ENCODE peak calls at places on chromosomes 11 and 22, in six cellular contexts. One of them, this sample, is unnamed.

GRCh38 chr22:17862646-17863181 is 88.4 kb upstream of the BID start:
- DNase-seq in GM20000: no peak
- DNase-seq in retinal pigment epithelial cell: no peak
- DNase-seq in HFF-Myc: no peak
- DNase-seq in gastrocnemius medialis: no peak
- DNase-seq in psoas muscle: no peak
- DNase-seq in this sample: no peak

GRCh38 chr11:94895451-94895850 is 77.9 kb downstream of the CWC15 start:
- DNase-seq in GM20000: no peak
- DNase-seq in retinal pigment epithelial cell: no peak
- DNase-seq in HFF-Myc: no peak
- DNase-seq in gastrocnemius medialis: no peak
- DNase-seq in psoas muscle: no peak
- DNase-seq in this sample: peak; percentile 74

GRCh38 chr11:44327730-44328691 is 18.1 kb upstream of the ALX4 start:
- DNase-seq in GM20000: no peak
- DNase-seq in retinal pigment epithelial cell: no peak
- DNase-seq in HFF-Myc: no peak
- DNase-seq in gastrocnemius medialis: no peak
- DNase-seq in psoas muscle: no peak
- DNase-seq in this sample: no peak

GRCh38 chr22:32533265-32534068 is 58.9 kb downstream of the FBXO7 start:
- DNase-seq in GM20000: no peak
- DNase-seq in retinal pigment epithelial cell: no peak
- DNase-seq in HFF-Myc: no peak
- DNase-seq in gastrocnemius medialis: no peak
- DNase-seq in psoas muscle: no peak
- DNase-seq in this sample: no peak

GRCh38 chr11:84384637-84385227 is 1098.6 kb upstream of the CCDC90B start:
- DNase-seq in GM20000: peak; percentile 23
- DNase-seq in retinal pigment epithelial cell: no peak
- DNase-seq in HFF-Myc: peak; percentile 10
- DNase-seq in gastrocnemius medialis: peak; percentile 14
- DNase-seq in psoas muscle: peak; percentile 16
- DNase-seq in this sample: peak; percentile 4

GRCh38 chr11:66082936-66083698 is 13.0 kb downstream of the PACS1 start:
- DNase-seq in GM20000: no peak
- DNase-seq in retinal pigment epithelial cell: no peak
- DNase-seq in HFF-Myc: no peak
- DNase-seq in gastrocnemius medialis: no peak
- DNase-seq in psoas muscle: no peak
- DNase-seq in this sample: no peak

GRCh38 chr11:125588505-125588904 is 4.1 kb upstream of the STT3A start:
- DNase-seq in GM20000: no peak
- DNase-seq in retinal pigment epithelial cell: no peak
- DNase-seq in HFF-Myc: no peak
- DNase-seq in gastrocnemius medialis: no peak
- DNase-seq in psoas muscle: no peak
- DNase-seq in this sample: no peak

GRCh38 chr11:106621479-106621878 is 396.8 kb downstream of the GUCY1A2 start:
- DNase-seq in GM20000: no peak
- DNase-seq in retinal pigment epithelial cell: no peak
- DNase-seq in HFF-Myc: no peak
- DNase-seq in gastrocnemius medialis: no peak
- DNase-seq in psoas muscle: no peak
- DNase-seq in this sample: no peak

GRCh38 chr22:31084811-31085492 is 3.8 kb downstream of the SMTN start:
- DNase-seq in GM20000: peak; percentile 97
- DNase-seq in retinal pigment epithelial cell: peak; percentile 35
- DNase-seq in HFF-Myc: no peak
- DNase-seq in gastrocnemius medialis: peak; percentile 82
- DNase-seq in psoas muscle: peak; percentile 91
- DNase-seq in this sample: no peak

GRCh38 chr22:37228106-37229011 is 15.7 kb downstream of the RAC2 start:
- DNase-seq in GM20000: no peak
- DNase-seq in retinal pigment epithelial cell: no peak
- DNase-seq in HFF-Myc: no peak
- DNase-seq in gastrocnemius medialis: no peak
- DNase-seq in psoas muscle: no peak
- DNase-seq in this sample: no peak

GRCh38 chr11:70671611-70672010 is 273.3 kb downstream of the CTTN start:
- DNase-seq in GM20000: no peak
- DNase-seq in retinal pigment epithelial cell: no peak
- DNase-seq in HFF-Myc: no peak
- DNase-seq in gastrocnemius medialis: no peak
- DNase-seq in psoas muscle: no peak
- DNase-seq in this sample: no peak

GRCh38 chr11:1458340-1459218 is 28.0 kb downstream of the MOB2 start:
- DNase-seq in GM20000: no peak
- DNase-seq in retinal pigment epithelial cell: peak; percentile 6
- DNase-seq in HFF-Myc: no peak
- DNase-seq in gastrocnemius medialis: no peak
- DNase-seq in psoas muscle: peak; percentile 48
- DNase-seq in this sample: no peak

GRCh38 chr22:49009359-49010063 is 818.2 kb downstream of the BRD1 start:
- DNase-seq in GM20000: no peak
- DNase-seq in retinal pigment epithelial cell: no peak
- DNase-seq in HFF-Myc: no peak
- DNase-seq in gastrocnemius medialis: no peak
- DNase-seq in psoas muscle: no peak
- DNase-seq in this sample: no peak

GRCh38 chr22:36772451-36772850 is 3.5 kb downstream of the IFT27 start:
- DNase-seq in GM20000: no peak
- DNase-seq in retinal pigment epithelial cell: no peak
- DNase-seq in HFF-Myc: no peak
- DNase-seq in gastrocnemius medialis: no peak
- DNase-seq in psoas muscle: no peak
- DNase-seq in this sample: no peak

GRCh38 chr11:71251159-71251721 is 1.1 kb downstream of the SHANK2 start:
- DNase-seq in GM20000: peak; percentile 48
- DNase-seq in retinal pigment epithelial cell: no peak
- DNase-seq in HFF-Myc: no peak
- DNase-seq in gastrocnemius medialis: no peak
- DNase-seq in psoas muscle: no peak
- DNase-seq in this sample: no peak

GRCh38 chr11:63508745-63509144 is 2.9 kb downstream of the LGALS12 start:
- DNase-seq in GM20000: no peak
- DNase-seq in retinal pigment epithelial cell: no peak
- DNase-seq in HFF-Myc: no peak
- DNase-seq in gastrocnemius medialis: no peak
- DNase-seq in psoas muscle: no peak
- DNase-seq in this sample: no peak

GRCh38 chr11:35487532-35488078 is 37.8 kb downstream of the PAMR1 start:
- DNase-seq in GM20000: no peak
- DNase-seq in retinal pigment epithelial cell: peak; percentile 12
- DNase-seq in HFF-Myc: peak; percentile 38
- DNase-seq in gastrocnemius medialis: no peak
- DNase-seq in psoas muscle: no peak
- DNase-seq in this sample: no peak

GRCh38 chr22:26777402-26777801 is 120.0 kb downstream of the MIAT start:
- DNase-seq in GM20000: no peak
- DNase-seq in retinal pigment epithelial cell: no peak
- DNase-seq in HFF-Myc: no peak
- DNase-seq in gastrocnemius medialis: peak; percentile 64
- DNase-seq in psoas muscle: no peak
- DNase-seq in this sample: no peak

GRCh38 chr22:35023692-35024363 is 42.1 kb upstream of the ISX start:
- DNase-seq in GM20000: peak; percentile 73
- DNase-seq in retinal pigment epithelial cell: no peak
- DNase-seq in HFF-Myc: peak; percentile 1
- DNase-seq in gastrocnemius medialis: no peak
- DNase-seq in psoas muscle: peak; percentile 41
- DNase-seq in this sample: no peak

GRCh38 chr11:63961608-63962412 is 12.6 kb upstream of the COX8A start:
- DNase-seq in GM20000: no peak
- DNase-seq in retinal pigment epithelial cell: no peak
- DNase-seq in HFF-Myc: no peak
- DNase-seq in gastrocnemius medialis: no peak
- DNase-seq in psoas muscle: peak; percentile 43
- DNase-seq in this sample: no peak

GRCh38 chr11:36149538-36150242 is 139.5 kb downstream of the COMMD9 start:
- DNase-seq in GM20000: peak; percentile 71
- DNase-seq in retinal pigment epithelial cell: peak; percentile 99
- DNase-seq in HFF-Myc: peak; percentile 99
- DNase-seq in gastrocnemius medialis: peak; percentile 65
- DNase-seq in psoas muscle: peak; percentile 54
- DNase-seq in this sample: peak; percentile 99

GRCh38 chr11:79610678-79611077 is 169.8 kb upstream of the TENM4 start:
- DNase-seq in GM20000: no peak
- DNase-seq in retinal pigment epithelial cell: no peak
- DNase-seq in HFF-Myc: no peak
- DNase-seq in gastrocnemius medialis: no peak
- DNase-seq in psoas muscle: no peak
- DNase-seq in this sample: no peak

GRCh38 chr22:42340150-42340549 is 69.7 kb upstream of the TCF20 start:
- DNase-seq in GM20000: no peak
- DNase-seq in retinal pigment epithelial cell: no peak
- DNase-seq in HFF-Myc: no peak
- DNase-seq in gastrocnemius medialis: no peak
- DNase-seq in psoas muscle: no peak
- DNase-seq in this sample: no peak

GRCh38 chr11:126188332-126189108 is 22.9 kb downstream of the RPUSD4 start:
- DNase-seq in GM20000: peak; percentile 70
- DNase-seq in retinal pigment epithelial cell: no peak
- DNase-seq in HFF-Myc: no peak
- DNase-seq in gastrocnemius medialis: no peak
- DNase-seq in psoas muscle: no peak
- DNase-seq in this sample: no peak

GRCh38 chr11:30586251-30587144 is at the start of gene MPPED2:
- DNase-seq in GM20000: peak; percentile 83
- DNase-seq in retinal pigment epithelial cell: no peak
- DNase-seq in HFF-Myc: no peak
- DNase-seq in gastrocnemius medialis: peak; percentile 15
- DNase-seq in psoas muscle: peak; percentile 47
- DNase-seq in this sample: no peak

GRCh38 chr22:16844529-16844928 is 19.3 kb upstream of the XKR3 start:
- DNase-seq in GM20000: no peak
- DNase-seq in retinal pigment epithelial cell: no peak
- DNase-seq in HFF-Myc: no peak
- DNase-seq in gastrocnemius medialis: no peak
- DNase-seq in psoas muscle: no peak
- DNase-seq in this sample: no peak
- TF ChIP-seq CTCF in GM20000: no peak
- TF ChIP-seq CTCF in retinal pigment epithelial cell: no peak
- TF ChIP-seq CTCF in HFF-Myc: no peak
- TF ChIP-seq CTCF in gastrocnemius medialis: no peak
- TF ChIP-seq CTCF in psoas muscle: no peak
- TF ChIP-seq CTCF in this sample: no peak

DNA sequence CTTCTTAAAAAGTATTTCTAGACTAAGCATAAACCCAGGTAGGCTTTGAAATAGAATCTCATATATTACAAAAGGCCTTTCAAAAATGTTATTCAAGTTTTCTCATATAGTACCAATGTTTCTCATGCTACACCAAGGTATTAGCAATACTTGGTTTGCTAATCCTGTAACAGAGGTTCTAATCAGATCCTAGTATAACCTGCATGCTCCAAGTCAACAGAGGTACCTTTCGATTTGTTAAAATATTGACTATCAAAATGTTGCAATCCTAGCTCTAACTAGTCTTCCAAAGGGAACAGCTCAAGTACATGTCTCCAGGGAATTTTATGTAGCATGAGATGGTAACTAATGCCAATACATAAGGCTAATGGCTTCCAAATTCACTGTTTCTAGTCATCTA is 98.1 kb upstream of the APOA1 start:
- DNase-seq in GM20000: no peak
- DNase-seq in retinal pigment epithelial cell: no peak
- DNase-seq in HFF-Myc: no peak
- DNase-seq in gastrocnemius medialis: no peak
- DNase-seq in psoas muscle: no peak
- DNase-seq in this sample: no peak
- TF ChIP-seq CTCF in GM20000: no peak
- TF ChIP-seq CTCF in retinal pigment epithelial cell: no peak
- TF ChIP-seq CTCF in HFF-Myc: no peak
- TF ChIP-seq CTCF in gastrocnemius medialis: no peak
- TF ChIP-seq CTCF in psoas muscle: no peak
- TF ChIP-seq CTCF in this sample: no peak

DNA sequence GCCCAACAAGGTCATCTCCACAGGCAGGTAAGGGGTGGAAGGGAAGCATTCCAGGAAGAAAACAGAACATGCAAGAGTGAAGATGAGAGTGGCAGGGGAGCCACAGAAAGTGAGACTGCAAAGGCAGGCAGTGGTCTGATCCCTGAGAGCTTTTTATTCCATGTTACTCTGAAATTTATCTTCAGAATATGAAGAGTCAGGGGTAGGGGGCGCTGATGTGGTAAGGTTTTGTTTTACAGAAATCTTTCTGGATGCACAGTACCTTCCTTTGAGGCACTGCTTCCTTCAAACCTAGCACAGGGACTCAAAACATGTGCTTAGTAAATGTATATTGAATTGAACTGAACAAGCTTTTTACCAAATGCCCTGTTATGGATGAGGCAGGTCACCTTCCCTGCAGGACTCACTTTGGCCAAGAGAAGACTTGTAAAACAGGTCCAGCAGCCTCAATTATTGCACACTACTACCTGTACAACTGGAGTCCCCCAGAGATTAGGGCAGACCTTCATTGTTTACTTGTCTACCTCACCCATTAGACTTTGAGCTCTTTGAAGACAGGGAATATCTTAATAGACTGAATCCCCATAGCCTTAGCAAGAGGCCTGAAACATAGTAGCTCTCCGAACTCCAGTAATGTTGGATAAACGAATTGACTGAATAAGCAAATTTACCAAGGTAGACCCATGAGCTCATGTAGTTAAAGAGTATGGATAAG is 2.2 kb downstream of the PAK1 start:
- DNase-seq in GM20000: peak; percentile 43
- DNase-seq in retinal pigment epithelial cell: no peak
- DNase-seq in HFF-Myc: no peak
- DNase-seq in gastrocnemius medialis: no peak
- DNase-seq in psoas muscle: no peak
- DNase-seq in this sample: no peak
- TF ChIP-seq CTCF in GM20000: peak; percentile 21
- TF ChIP-seq CTCF in retinal pigment epithelial cell: peak; percentile 47
- TF ChIP-seq CTCF in HFF-Myc: peak; percentile 10
- TF ChIP-seq CTCF in gastrocnemius medialis: no peak
- TF ChIP-seq CTCF in psoas muscle: no peak
- TF ChIP-seq CTCF in this sample: peak; percentile 49

GRCh38 chr11:12195773-12196172 is 85.4 kb downstream of the MICAL2 start:
- DNase-seq in GM20000: peak; percentile 55
- DNase-seq in retinal pigment epithelial cell: no peak
- DNase-seq in HFF-Myc: no peak
- DNase-seq in gastrocnemius medialis: no peak
- DNase-seq in psoas muscle: no peak
- DNase-seq in this sample: no peak

GRCh38 chr11:12193515-12194336 is 83.3 kb downstream of the MICAL2 start:
- DNase-seq in GM20000: no peak
- DNase-seq in retinal pigment epithelial cell: no peak
- DNase-seq in HFF-Myc: no peak
- DNase-seq in gastrocnemius medialis: no peak
- DNase-seq in psoas muscle: no peak
- DNase-seq in this sample: no peak

GRCh38 chr11:12196862-12197261 is 86.5 kb downstream of the MICAL2 start:
- DNase-seq in GM20000: no peak
- DNase-seq in retinal pigment epithelial cell: no peak
- DNase-seq in HFF-Myc: no peak
- DNase-seq in gastrocnemius medialis: no peak
- DNase-seq in psoas muscle: no peak
- DNase-seq in this sample: no peak

GRCh38 chr11:12198261-12198925 is 88.0 kb downstream of the MICAL2 start:
- DNase-seq in GM20000: no peak
- DNase-seq in retinal pigment epithelial cell: no peak
- DNase-seq in HFF-Myc: no peak
- DNase-seq in gastrocnemius medialis: no peak
- DNase-seq in psoas muscle: no peak
- DNase-seq in this sample: no peak

GRCh38 chr11:12196335-12196734 is 85.9 kb downstream of the MICAL2 start:
- DNase-seq in GM20000: no peak
- DNase-seq in retinal pigment epithelial cell: no peak
- DNase-seq in HFF-Myc: no peak
- DNase-seq in gastrocnemius medialis: no peak
- DNase-seq in psoas muscle: no peak
- DNase-seq in this sample: no peak
- TF ChIP-seq CTCF in GM20000: no peak
- TF ChIP-seq CTCF in retinal pigment epithelial cell: no peak
- TF ChIP-seq CTCF in HFF-Myc: no peak
- TF ChIP-seq CTCF in gastrocnemius medialis: no peak
- TF ChIP-seq CTCF in psoas muscle: no peak
- TF ChIP-seq CTCF in this sample: no peak